ENCODE peak calls at places on chromosome 22, in four cellular contexts. D is cardiac muscle cell, H is adrenal gland, Y is OCI-LY7. W is an unnamed sample.

GRCh38 chr22:20951151-20951931 is 15.7 kb upstream of the AIFM3 start:
- DNase-seq in H (no peak), D (no peak), Y (no peak), W (no peak)

GRCh38 chr22:42361523-42361922 is 70.7 kb downstream of the NFAM1 start:
- DNase-seq in Y (no peak), D (no peak), H (no peak), W (no peak)

GRCh38 chr22:44164031-44164430 is 16.7 kb upstream of the PARVG start:
- DNase-seq in Y (no peak), D (no peak), H (no peak), W (peak; percentile 2)

GRCh38 chr22:36419177-36419911 is 31.6 kb upstream of the MYH9 start:
- DNase-seq in D (peak; percentile 54), Y (no peak), H (peak; percentile 66), W (peak; percentile 53)

GRCh38 chr22:24485608-24486007 is 9.5 kb upstream of the UPB1 start:
- DNase-seq in H (no peak), D (no peak), Y (peak; percentile 54), W (no peak)

GRCh38 chr22:50208939-50209892 is 8.4 kb downstream of the SELENOO start:
- DNase-seq in H (peak; percentile 52), D (no peak), Y (no peak), W (no peak)

GRCh38 chr22:24550902-24551229 is 4.1 kb downstream of the GUCD1 start:
- DNase-seq in Y (peak; percentile 22), D (no peak), H (no peak), W (no peak)

GRCh38 chr22:17575151-17575550 is 11.9 kb downstream of the SLC25A18 start:
- DNase-seq in H (no peak), D (no peak), Y (no peak), W (no peak)

GRCh38 chr22:16601437-16602223 is 9.0 kb upstream of the CCT8L2 start:
- DNase-seq in Y (no peak), D (peak; percentile 0), H (no peak), W (peak; percentile 39)

GRCh38 chr22:29316429-29316828 is 932 bp upstream of the RASL10A start:
- DNase-seq in H (no peak), Y (no peak), D (no peak), W (no peak)

GRCh38 chr22:26547426-26547825 is 35.2 kb upstream of the TFIP11 start:
- DNase-seq in Y (no peak), D (no peak), H (no peak), W (no peak)

GRCh38 chr22:37237371-37238268 is 6.4 kb downstream of the RAC2 start:
- DNase-seq in Y (no peak), H (no peak), D (no peak), W (no peak)

GRCh38 chr22:41925783-41926460 is 684 bp downstream of the TNFRSF13C start:
- DNase-seq in D (peak; percentile 71), H (peak; percentile 86), Y (peak; percentile 78), W (peak; percentile 67)

GRCh38 chr22:37105990-37106389 is 3.5 kb downstream of the TMPRSS6 start:
- DNase-seq in Y (no peak), H (no peak), D (no peak), W (no peak)

GRCh38 chr22:22702159-22702873 is 57.9 kb downstream of the GGTLC2 start:
- DNase-seq in D (no peak), H (no peak), Y (peak; percentile 59), W (no peak)
- H3K27ac ChIP-seq in D (no peak overlapping the region), H (no peak overlapping the region), Y (no peak overlapping the region), W (no peak overlapping the region)

GRCh38 chr22:39503590-39503989 is 1.5 kb downstream of the MIEF1 start:
- DNase-seq in H (no peak), Y (peak; percentile 28), D (no peak), W (no peak)
- H3K4me3 ChIP-seq in H (no peak overlapping the region), Y (peak overlapping the region; percentile 87), D (peak overlapping the region; percentile 64), W (peak overlapping the region; percentile 97)

DNA sequence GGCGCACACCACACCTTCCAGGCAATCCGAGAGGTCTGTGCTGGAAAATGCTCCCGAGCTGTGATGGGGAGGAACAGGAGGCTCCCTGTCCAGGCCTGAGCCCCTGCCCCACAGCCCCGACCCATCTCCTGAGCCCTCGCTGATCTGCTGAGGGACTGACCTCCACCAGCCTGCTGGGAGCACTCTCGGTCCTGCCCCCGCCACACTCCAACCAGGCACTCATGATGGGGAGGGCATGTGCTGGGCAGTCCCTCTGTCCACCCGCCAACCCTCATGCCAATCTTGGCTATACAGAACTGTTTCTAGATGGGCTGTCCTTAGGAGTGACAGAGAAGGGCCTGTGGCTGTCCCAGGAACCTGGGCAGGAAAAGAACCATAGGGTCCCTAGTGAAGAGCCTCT is 70.8 kb downstream of the TRMU start:
- DNase-seq in Y (no peak), D (no peak), H (no peak), W (peak; percentile 49)
- H3K4me1 ChIP-seq in Y (no peaks in the 10 kb centered on the region), D (no peaks in the 10 kb centered on the region), H (no peaks in the 10 kb centered on the region), W (peaks cover 11% of the 10 kb centered on the region)

DNA sequence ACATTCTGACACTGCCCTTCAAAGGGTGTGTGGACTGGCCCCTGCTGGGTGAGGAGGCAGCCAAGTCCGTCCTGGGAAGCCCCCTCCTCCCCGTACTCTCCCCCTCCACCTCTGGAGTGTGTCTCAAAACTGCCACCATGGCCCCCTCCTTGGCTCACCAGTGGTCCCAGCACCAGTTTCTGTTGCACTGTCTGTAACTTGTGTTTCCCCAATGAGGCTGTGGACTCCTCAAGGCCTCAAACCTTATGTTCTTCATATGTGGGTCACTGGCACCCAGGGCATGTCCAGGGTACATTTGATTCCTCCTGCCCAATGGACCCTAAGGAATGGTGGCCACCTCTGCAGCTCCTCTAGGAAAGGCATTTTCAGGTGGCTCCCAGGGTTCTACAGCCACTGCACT is 6.6 kb upstream of the NPTXR start:
- DNase-seq in Y (no peak), D (no peak), H (no peak), W (no peak)
- H3K27ac ChIP-seq in Y (no peak overlapping the region), D (no peak overlapping the region), H (no peak overlapping the region), W (no peak overlapping the region)

DNA sequence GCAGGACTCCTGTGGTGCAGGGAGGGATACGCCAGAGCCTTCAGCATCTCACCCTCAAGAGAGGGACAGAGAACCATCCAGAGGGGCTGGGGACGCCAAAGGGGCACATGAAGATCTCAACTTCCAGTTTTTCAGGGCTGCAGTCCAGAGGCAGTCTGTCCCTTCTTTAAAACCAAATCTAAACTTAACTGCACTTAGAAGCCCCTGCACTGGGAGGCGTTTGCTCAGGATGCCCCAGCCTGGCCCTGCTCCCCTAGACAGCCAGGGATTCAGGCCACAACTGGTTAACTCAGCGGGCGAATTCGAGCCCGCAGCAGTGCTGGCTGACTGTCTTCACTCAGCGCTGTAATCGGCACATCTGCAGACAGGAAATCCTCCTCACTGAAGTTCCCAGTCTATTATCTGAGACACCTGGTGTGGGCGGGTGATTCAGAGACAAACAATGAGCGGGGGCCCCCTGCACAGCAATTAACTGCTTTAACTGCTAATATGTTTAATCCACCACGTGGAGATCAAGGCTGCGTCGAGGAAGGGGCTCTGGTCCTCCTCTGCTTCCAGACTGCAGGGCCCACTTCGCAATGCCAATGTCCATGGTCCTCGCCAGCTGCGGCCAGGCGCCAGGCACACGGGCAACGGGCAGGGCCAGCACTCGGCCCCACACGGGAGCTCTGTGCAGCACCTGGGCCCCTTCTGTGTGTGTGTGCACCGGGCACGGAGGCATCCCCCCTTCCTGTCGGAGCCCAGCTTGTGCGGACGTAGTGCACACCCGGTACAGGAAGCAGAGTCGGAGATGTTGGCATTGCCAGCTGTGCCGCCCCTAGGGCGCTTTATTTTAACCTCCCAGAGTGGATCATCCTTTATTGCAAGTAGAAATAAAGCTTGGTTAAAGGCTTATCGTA is 36.9 kb upstream of the GNB1L start:
- DNase-seq in Y (peak; percentile 98), D (no peak), H (no peak), W (no peak)
- H3K4me3 ChIP-seq in Y (peak overlapping the region; percentile 59), D (no peak overlapping the region), H (no peak overlapping the region), W (no peak overlapping the region)

GRCh38 chr22:32417906-32418305 is 5.9 kb upstream of the RTCB start:
- DNase-seq in Y (no peak), D (no peak), H (no peak), W (no peak)

GRCh38 chr22:32411829-32412592 is at the start of gene RTCB:
- DNase-seq in D (peak; percentile 92), H (peak; percentile 92), Y (peak; percentile 91), W (peak; percentile 93)

GRCh38 chr22:32421484-32421883 is 9.4 kb upstream of the RTCB start:
- DNase-seq in H (no peak), D (no peak), Y (no peak), W (no peak)

GRCh38 chr22:32413715-32414114 is 1.7 kb upstream of the RTCB start:
- DNase-seq in H (no peak), D (peak; percentile 5), Y (peak; percentile 32), W (no peak)

DNA sequence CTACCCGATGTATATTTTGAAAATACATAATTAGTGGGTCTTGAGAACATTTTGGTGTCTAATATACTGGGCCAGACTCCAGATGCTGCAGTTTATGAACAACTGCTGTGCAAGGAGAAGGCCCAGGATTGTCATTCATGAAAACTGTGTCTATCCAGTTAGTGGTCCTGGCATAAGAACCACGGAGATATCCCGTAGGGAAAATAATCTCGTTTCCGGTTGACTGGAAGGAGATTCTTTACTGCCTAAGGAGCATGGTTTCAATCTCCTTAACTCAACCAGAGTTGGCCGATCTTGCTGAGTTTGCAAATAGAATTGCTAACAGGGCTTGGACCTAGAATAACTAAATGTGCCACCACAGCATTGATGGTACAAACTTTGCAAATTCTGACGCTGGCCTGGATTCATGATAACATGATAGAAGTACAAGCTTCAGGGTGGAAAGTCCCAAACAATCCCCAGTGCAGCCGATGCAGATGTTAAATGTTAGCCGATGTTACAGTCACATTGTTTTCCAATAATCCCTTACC is 4.6 kb upstream of the RTCB start:
- DNase-seq in H (no peak), Y (no peak), D (no peak), W (no peak)
- H3K4me1 ChIP-seq in H (no peaks in the 10 kb centered on the region), Y (peaks cover 7% of the 10 kb centered on the region), D (no peaks in the 10 kb centered on the region), W (peaks cover 12% of the 10 kb centered on the region)

GRCh38 chr22:31789803-31790202 is 36.0 kb downstream of the DEPDC5 start:
- DNase-seq in D (peak; percentile 66), Y (peak; percentile 36), H (no peak), W (no peak)

DNA sequence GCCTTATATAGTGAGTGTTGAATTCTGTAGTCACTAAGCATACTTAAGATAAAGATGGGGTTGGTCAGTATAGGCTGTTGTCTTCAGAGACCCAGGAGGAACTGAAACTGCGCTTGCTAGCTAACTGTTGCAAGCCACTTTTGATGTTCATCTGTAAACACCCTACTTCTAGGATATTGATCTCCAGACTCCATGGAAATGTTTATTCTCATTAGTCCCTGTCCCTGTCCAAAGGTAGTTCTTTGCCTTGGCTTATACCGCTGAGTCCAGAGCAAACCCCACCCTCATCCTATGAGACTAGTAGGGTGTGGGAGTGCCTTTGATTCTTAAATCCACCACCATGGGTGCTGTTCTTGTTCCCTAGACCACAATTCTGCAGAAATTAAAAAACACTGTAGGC is 36.4 kb downstream of the DEPDC5 start:
- DNase-seq in D (no peak), Y (peak; percentile 83), H (no peak), W (no peak)
- H3K27ac ChIP-seq in D (peak overlapping the region; percentile 92), Y (peak overlapping the region; percentile 80), H (no peak overlapping the region), W (peak overlapping the region; percentile 12)

GRCh38 chr22:31211504-31211861 is 615 bp upstream of the LIMK2 start:
- DNase-seq in H (no peak), Y (no peak), D (no peak), W (no peak)
- H3K4me3 ChIP-seq in H (no peak overlapping the region), Y (peak overlapping the region; percentile 97), D (peak overlapping the region; percentile 92), W (peak overlapping the region; percentile 93)

GRCh38 chr22:45229181-45229580 is 11.5 kb downstream of the KIAA0930 start:
- DNase-seq in Y (no peak), D (no peak), H (no peak), W (no peak)
- H3K4me1 ChIP-seq in Y (peaks cover 24% of the 10 kb centered on the region), D (no peaks in the 10 kb centered on the region), H (no peaks in the 10 kb centered on the region), W (peaks cover 13% of the 10 kb centered on the region)